ENCODE peak calls at places on chromosome X, in six cellular contexts. W, L, J, C, E and O are unnamed samples.

GRCh38 chrX:41047878-41048534 is 37.2 kb upstream of the USP9X start:
- DNase-seq in W (no peak), L (no peak), J (no peak), C (no peak), E (no peak), O (no peak)

GRCh38 chrX:47198026-47198686 is 4.5 kb downstream of the UBA1 start:
- DNase-seq in W (no peak), L (peak; percentile 83), J (peak; percentile 45), C (no peak), E (no peak), O (no peak)

GRCh38 chrX:6226053-6226645 is 2.5 kb downstream of the NLGN4X start:
- DNase-seq in W (no peak), L (peak; percentile 82), J (no peak), C (no peak), E (peak; percentile 11), O (no peak)

GRCh38 chrX:40104649-40105015 is 6.9 kb upstream of the BCOR start:
- DNase-seq in W (no peak), L (peak; percentile 77), J (peak; percentile 79), C (no peak), E (peak; percentile 66), O (no peak)

GRCh38 chrX:102610905-102611304 is 11.6 kb downstream of the ARMCX5 start:
- DNase-seq in W (no peak), L (no peak), J (no peak), C (no peak), E (no peak), O (no peak)

GRCh38 chrX:66004928-66005831 is 34.7 kb downstream of the VSIG4 start:
- DNase-seq in W (no peak), L (no peak), J (no peak), C (no peak), E (no peak), O (no peak)

GRCh38 chrX:115900425-115900824 is 270.1 kb upstream of the AGTR2 start:
- DNase-seq in W (no peak), L (no peak), J (no peak), C (no peak), E (no peak), O (no peak)

GRCh38 chrX:122625821-122626220 is 558.3 kb upstream of the GRIA3 start:
- DNase-seq in W (no peak), L (no peak), J (no peak), C (no peak), E (no peak), O (no peak)

GRCh38 chrX:2500681-2501151 is at the start of the genes DHRSX and ZBED1:
- DNase-seq in W (no peak), L (peak; percentile 81), J (peak; percentile 47), C (no peak), E (peak; percentile 47), O (no peak)

GRCh38 chrX:103779156-103779555 is 2.5 kb downstream of the PLP1 start:
- DNase-seq in W (no peak), L (no peak), J (peak; percentile 66), C (no peak), E (no peak), O (no peak)

GRCh38 chrX:12970691-12971202 is 4.2 kb upstream of the TMSB4X start:
- DNase-seq in W (peak; percentile 29), L (peak; percentile 80), J (peak; percentile 77), C (no peak), E (no peak), O (no peak)

GRCh38 chrX:72080150-72080549 is 51.6 kb downstream of the RTL5 start:
- DNase-seq in W (no peak), L (peak; percentile 26), J (no peak), C (no peak), E (no peak), O (no peak)

GRCh38 chrX:10110984-10111363 is 45.8 kb upstream of the CLCN4 start:
- DNase-seq in W (no peak), L (no peak), J (no peak), C (no peak), E (no peak), O (no peak)

GRCh38 chrX:134074151-134074550 is 88.8 kb upstream of the GPC3 start:
- DNase-seq in W (no peak), L (no peak), J (no peak), C (no peak), E (no peak), O (no peak)

GRCh38 chrX:9876205-9876604 is 90.0 kb downstream of the SHROOM2 start:
- DNase-seq in W (no peak), L (no peak), J (no peak), C (no peak), E (no peak), O (no peak)

GRCh38 chrX:148298737-148299136 is 201.7 kb upstream of the AFF2 start:
- DNase-seq in W (no peak), L (no peak), J (no peak), C (no peak), E (no peak), O (no peak)

GRCh38 chrX:35340451-35340850 is 397.9 kb downstream of the FAM47B start:
- DNase-seq in W (no peak), L (no peak), J (no peak), C (no peak), E (no peak), O (no peak)

GRCh38 chrX:68945081-68945602 is 116.3 kb downstream of the EFNB1 start:
- DNase-seq in W (no peak), L (no peak), J (no peak), C (no peak), E (no peak), O (no peak)

GRCh38 chrX:56833626-56834025 is 104.6 kb downstream of the NBDY start:
- DNase-seq in W (no peak), L (no peak), J (peak; percentile 37), C (no peak), E (no peak), O (no peak)

GRCh38 chrX:144334577-144334976 is 450.7 kb downstream of the UBE2NL start:
- DNase-seq in W (no peak), L (peak; percentile 65), J (no peak), C (no peak), E (no peak), O (no peak)

GRCh38 chrX:145729635-145730034 is 88.0 kb upstream of the SLITRK2 start:
- DNase-seq in W (no peak), L (no peak), J (no peak), C (no peak), E (no peak), O (no peak)

GRCh38 chrX:13427441-13428054 is 107.7 kb upstream of the ATXN3L start:
- DNase-seq in W (no peak), L (no peak), J (no peak), C (no peak), E (no peak), O (no peak)

GRCh38 chrX:73758253-73758652 is 195.3 kb downstream of the CHIC1 start:
- DNase-seq in W (no peak), L (no peak), J (no peak), C (no peak), E (no peak), O (no peak)

GRCh38 chrX:27555514-27555913 is 34.6 kb upstream of the DCAF8L2 start:
- DNase-seq in W (no peak), L (no peak), J (peak; percentile 69), C (no peak), E (no peak), O (no peak)

GRCh38 chrX:109931677-109932076 is 71.2 kb upstream of the TMEM164 start:
- DNase-seq in W (no peak), L (no peak), J (no peak), C (no peak), E (no peak), O (no peak)

GRCh38 chrX:109936114-109936513 is 66.8 kb upstream of the TMEM164 start:
- DNase-seq in W (no peak), L (no peak), J (peak; percentile 59), C (no peak), E (no peak), O (no peak)

GRCh38 chrX:109936598-109936997 is 66.3 kb upstream of the TMEM164 start:
- DNase-seq in W (no peak), L (no peak), J (peak; percentile 35), C (no peak), E (no peak), O (no peak)

GRCh38 chrX:109934434-109934833 is 68.5 kb upstream of the TMEM164 start:
- DNase-seq in W (no peak), L (no peak), J (peak; percentile 76), C (no peak), E (no peak), O (no peak)

GRCh38 chrX:109934935-109935334 is 68.0 kb upstream of the TMEM164 start:
- DNase-seq in W (no peak), L (no peak), J (peak; percentile 80), C (no peak), E (no peak), O (no peak)
- H3K27me3 ChIP-seq in W (no peaks in the 10 kb centered on the region), L (no peaks in the 10 kb centered on the region), J (no peaks in the 10 kb centered on the region), C (no peaks in the 10 kb centered on the region), E (no peaks in the 10 kb centered on the region), O (no peaks in the 10 kb centered on the region)

DNA sequence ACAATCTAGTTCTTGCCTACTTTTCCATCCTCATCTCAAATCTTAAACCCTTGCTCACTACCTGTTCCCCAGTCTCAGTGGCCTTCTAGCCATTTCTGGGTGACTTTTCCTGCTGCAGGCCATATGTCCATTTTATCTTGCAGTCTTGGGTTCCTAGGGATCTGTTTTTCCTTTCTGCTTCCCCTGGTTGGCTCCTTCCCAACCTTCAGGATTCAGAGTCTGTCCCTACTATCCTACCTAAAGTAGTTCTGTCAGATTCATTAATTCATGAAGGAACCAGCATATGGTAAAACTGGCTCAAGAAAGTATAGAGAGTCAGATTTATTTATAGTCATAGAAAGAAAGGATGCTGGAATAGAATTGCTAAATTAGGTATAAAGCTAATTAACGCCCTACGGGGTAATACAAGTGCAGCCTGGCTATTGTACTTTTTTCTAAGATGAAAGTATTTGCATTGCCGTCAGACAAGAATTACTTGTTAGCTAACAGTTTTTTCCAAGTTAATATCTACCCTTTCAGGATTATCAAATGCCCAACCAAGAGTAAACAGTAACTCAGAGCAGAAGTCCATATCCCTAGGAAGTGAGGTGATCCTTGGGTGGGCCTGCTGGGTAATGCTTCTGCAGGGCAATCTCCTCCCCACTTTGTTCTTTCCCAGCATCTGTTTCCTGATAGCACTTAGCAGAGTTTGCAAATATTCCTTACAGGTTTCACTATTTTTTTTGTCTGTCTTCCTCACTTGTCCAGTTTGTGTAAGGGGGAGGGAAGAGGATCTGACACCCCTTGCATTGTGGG is 63.6 kb downstream of the REPS2 start:
- DNase-seq in W (no peak), L (no peak), J (no peak), C (no peak), E (no peak), O (no peak)
- H3K4me3 ChIP-seq in W (no peak overlapping the region), L (no peak overlapping the region), J (no peak overlapping the region), C (no peak overlapping the region), E (no peak overlapping the region), O (no peak overlapping the region)

GRCh38 chrX:17456526-17456925 is 81.5 kb downstream of the NHS start:
- DNase-seq in W (no peak), L (peak; percentile 48), J (no peak), C (no peak), E (no peak), O (no peak)
- H3K27me3 ChIP-seq in W (no peaks in the 10 kb centered on the region), L (no peaks in the 10 kb centered on the region), J (no peaks in the 10 kb centered on the region), C (no peaks in the 10 kb centered on the region), E (no peaks in the 10 kb centered on the region), O (no peaks in the 10 kb centered on the region)

DNA sequence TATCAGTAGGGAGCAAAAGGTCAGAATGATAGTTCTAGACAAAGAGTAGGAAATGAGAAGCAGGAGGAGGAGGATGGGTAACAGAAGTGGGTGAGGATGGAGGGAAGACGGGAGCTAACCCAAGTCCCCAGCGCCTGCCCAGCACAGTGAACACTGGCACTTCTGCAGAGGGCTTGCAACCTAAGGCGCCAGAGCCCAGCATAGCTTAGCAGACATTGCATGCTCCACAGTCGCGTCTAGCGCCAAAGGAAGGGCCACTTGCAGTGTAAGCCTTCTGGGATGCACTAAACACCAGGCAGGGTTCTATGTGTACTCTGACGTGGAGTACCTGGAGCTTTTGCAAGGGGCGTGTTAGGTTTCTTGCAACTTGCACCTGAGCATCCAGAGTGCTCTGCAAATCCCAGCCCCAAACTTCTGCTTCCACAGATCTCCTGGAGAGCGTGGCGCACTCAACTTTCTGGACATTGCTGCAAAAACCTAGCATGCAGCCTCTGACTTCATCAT is 46.4 kb upstream of the NKAP start:
- DNase-seq in W (no peak), L (peak; percentile 54), J (no peak), C (no peak), E (no peak), O (no peak)
- H3K4me3 ChIP-seq in W (no peak overlapping the region), L (peak overlapping the region; percentile 60), J (no peak overlapping the region), C (no peak overlapping the region), E (no peak overlapping the region), O (no peak overlapping the region)